ENCODE peak calls at places on chromosomes 4 and X, in five cellular contexts. One of them, this sample, is unnamed.

GRCh38 chr4:158018090-158018808 is 154.6 kb downstream of the GASK1B start:
- DNase-seq in NT2/D1: no peak
- DNase-seq in tibial artery: no peak
- DNase-seq in iris pigment epithelial cell: no peak
- DNase-seq in NCI-H345: no peak
- DNase-seq in this sample: no peak

GRCh38 chr4:75340561-75340960 is 173.6 kb downstream of the RCHY1 start:
- DNase-seq in iris pigment epithelial cell: no peak
- DNase-seq in NCI-H345: no peak
- DNase-seq in NT2/D1: no peak
- DNase-seq in tibial artery: no peak
- DNase-seq in this sample: no peak

GRCh38 chr4:110165382-110166285 is 32.8 kb downstream of the ELOVL6 start:
- DNase-seq in tibial artery: no peak
- DNase-seq in iris pigment epithelial cell: peak
- DNase-seq in NCI-H345: no peak
- DNase-seq in NT2/D1: no peak
- DNase-seq in this sample: peak

GRCh38 chrX:120269379-120270035 is 18.9 kb downstream of the ZBTB33 start:
- DNase-seq in iris pigment epithelial cell: peak
- DNase-seq in NT2/D1: no peak
- DNase-seq in NCI-H345: no peak
- DNase-seq in tibial artery: no peak
- DNase-seq in this sample: no peak

GRCh38 chrX:151004085-151004484 is 20.9 kb downstream of the HMGB3 start:
- DNase-seq in iris pigment epithelial cell: no peak
- DNase-seq in NCI-H345: no peak
- DNase-seq in NT2/D1: no peak
- DNase-seq in tibial artery: no peak
- DNase-seq in this sample: no peak

GRCh38 chrX:25337841-25338240 is 322.1 kb upstream of the ARX start:
- DNase-seq in NCI-H345: no peak
- DNase-seq in NT2/D1: no peak
- DNase-seq in tibial artery: no peak
- DNase-seq in iris pigment epithelial cell: no peak
- DNase-seq in this sample: no peak

GRCh38 chr4:139585468-139585867 is 29.4 kb upstream of the SETD7 start:
- DNase-seq in iris pigment epithelial cell: no peak
- DNase-seq in tibial artery: no peak
- DNase-seq in NCI-H345: no peak
- DNase-seq in NT2/D1: no peak
- DNase-seq in this sample: no peak

GRCh38 chr4:37781134-37781455 is 45.4 kb upstream of the PGM2 start:
- DNase-seq in NT2/D1: no peak
- DNase-seq in tibial artery: no peak
- DNase-seq in iris pigment epithelial cell: no peak
- DNase-seq in NCI-H345: no peak
- DNase-seq in this sample: no peak

GRCh38 chrX:104324871-104325585 is 70.3 kb upstream of the ESX1 start:
- DNase-seq in NT2/D1: no peak
- DNase-seq in tibial artery: no peak
- DNase-seq in iris pigment epithelial cell: peak
- DNase-seq in NCI-H345: no peak
- DNase-seq in this sample: no peak

GRCh38 chr4:117898496-117898895 is 135.8 kb upstream of the NDST3 start:
- DNase-seq in tibial artery: no peak
- DNase-seq in iris pigment epithelial cell: no peak
- DNase-seq in NT2/D1: no peak
- DNase-seq in NCI-H345: no peak
- DNase-seq in this sample: no peak

GRCh38 chr4:83043801-83044407 is 8.9 kb downstream of the COPS4 start:
- DNase-seq in iris pigment epithelial cell: peak
- DNase-seq in NT2/D1: no peak
- DNase-seq in NCI-H345: no peak
- DNase-seq in tibial artery: no peak
- DNase-seq in this sample: no peak

GRCh38 chr4:172716291-172716690 is 452.3 kb upstream of the GALNT7 start:
- DNase-seq in NCI-H345: no peak
- DNase-seq in NT2/D1: no peak
- DNase-seq in iris pigment epithelial cell: no peak
- DNase-seq in tibial artery: no peak
- DNase-seq in this sample: no peak

GRCh38 chr4:147678796-147679549 is 5.0 kb downstream of the PRMT9 start:
- DNase-seq in NT2/D1: no peak
- DNase-seq in iris pigment epithelial cell: peak
- DNase-seq in NCI-H345: no peak
- DNase-seq in tibial artery: no peak
- DNase-seq in this sample: no peak

GRCh38 chr4:93199492-93199891 is 629.1 kb upstream of the ATOH1 start:
- DNase-seq in NCI-H345: peak
- DNase-seq in tibial artery: no peak
- DNase-seq in NT2/D1: peak
- DNase-seq in iris pigment epithelial cell: peak
- DNase-seq in this sample: peak

GRCh38 chrX:39809326-39809725 is 288.4 kb downstream of the BCOR start:
- DNase-seq in tibial artery: no peak
- DNase-seq in iris pigment epithelial cell: peak
- DNase-seq in NCI-H345: no peak
- DNase-seq in NT2/D1: no peak
- DNase-seq in this sample: no peak

GRCh38 chr4:73257995-73258667 is 467 bp downstream of the ANKRD17 start:
- DNase-seq in NCI-H345: no peak
- DNase-seq in NT2/D1: no peak
- DNase-seq in tibial artery: peak
- DNase-seq in iris pigment epithelial cell: peak
- DNase-seq in this sample: peak

GRCh38 chrX:108811891-108812290 is 75.5 kb upstream of the IRS4 start:
- DNase-seq in iris pigment epithelial cell: no peak
- DNase-seq in NT2/D1: no peak
- DNase-seq in NCI-H345: no peak
- DNase-seq in tibial artery: no peak
- DNase-seq in this sample: no peak

GRCh38 chr4:38313999-38314561 is 349.9 kb upstream of the KLF3 start:
- DNase-seq in tibial artery: no peak
- DNase-seq in NT2/D1: no peak
- DNase-seq in iris pigment epithelial cell: peak
- DNase-seq in NCI-H345: no peak
- DNase-seq in this sample: no peak

GRCh38 chr4:27087306-27088045 is 226.8 kb downstream of the STIM2 start:
- DNase-seq in NCI-H345: no peak
- DNase-seq in iris pigment epithelial cell: no peak
- DNase-seq in NT2/D1: peak
- DNase-seq in tibial artery: no peak
- DNase-seq in this sample: no peak

GRCh38 chrX:45851434-45851991 is 650.8 kb upstream of the DIPK2B start:
- DNase-seq in tibial artery: no peak
- DNase-seq in NT2/D1: peak
- DNase-seq in NCI-H345: peak
- DNase-seq in iris pigment epithelial cell: peak
- DNase-seq in this sample: peak

GRCh38 chrX:102651968-102652744 is 873 bp downstream of the GPRASP1 start:
- DNase-seq in iris pigment epithelial cell: peak
- DNase-seq in tibial artery: peak
- DNase-seq in NCI-H345: peak
- DNase-seq in NT2/D1: peak
- DNase-seq in this sample: no peak

GRCh38 chr4:19752600-19752999 is 499.1 kb upstream of the SLIT2 start:
- DNase-seq in NCI-H345: no peak
- DNase-seq in NT2/D1: no peak
- DNase-seq in iris pigment epithelial cell: no peak
- DNase-seq in tibial artery: no peak
- DNase-seq in this sample: no peak

GRCh38 chrX:153557618-153558017 is 40.2 kb downstream of the ATP2B3 start:
- DNase-seq in tibial artery: no peak
- DNase-seq in NCI-H345: no peak
- DNase-seq in NT2/D1: no peak
- DNase-seq in iris pigment epithelial cell: no peak
- DNase-seq in this sample: no peak

GRCh38 chr4:27123050-27123768 is 262.6 kb downstream of the STIM2 start:
- DNase-seq in NT2/D1: peak
- DNase-seq in NCI-H345: no peak
- DNase-seq in tibial artery: peak
- DNase-seq in iris pigment epithelial cell: no peak
- DNase-seq in this sample: no peak

GRCh38 chrX:24081661-24082154 is 27.0 kb downstream of the EIF2S3 start:
- DNase-seq in NT2/D1: peak
- DNase-seq in iris pigment epithelial cell: peak
- DNase-seq in NCI-H345: peak
- DNase-seq in tibial artery: peak
- DNase-seq in this sample: peak

GRCh38 chrX:104270916-104271512 is 16.3 kb upstream of the ESX1 start:
- DNase-seq in NCI-H345: no peak
- DNase-seq in NT2/D1: no peak
- DNase-seq in tibial artery: peak
- DNase-seq in iris pigment epithelial cell: peak
- DNase-seq in this sample: no peak

GRCh38 chr4:99968330-99968729 is 18.3 kb upstream of the H2AZ1 start:
- DNase-seq in NCI-H345: no peak
- DNase-seq in tibial artery: no peak
- DNase-seq in NT2/D1: no peak
- DNase-seq in iris pigment epithelial cell: peak
- DNase-seq in this sample: no peak

GRCh38 chrX:40576291-40576690 is 4.5 kb upstream of the ATP6AP2 start:
- DNase-seq in tibial artery: no peak
- DNase-seq in NCI-H345: no peak
- DNase-seq in iris pigment epithelial cell: no peak
- DNase-seq in NT2/D1: no peak
- DNase-seq in this sample: no peak

GRCh38 chr4:100497729-100498250 is 20.0 kb downstream of the EMCN start:
- DNase-seq in NT2/D1: no peak
- DNase-seq in iris pigment epithelial cell: peak
- DNase-seq in tibial artery: no peak
- DNase-seq in NCI-H345: no peak
- DNase-seq in this sample: no peak

GRCh38 chr4:1405249-1405635 is 1.0 kb downstream of the NKX1-1 start:
- DNase-seq in tibial artery: no peak
- DNase-seq in iris pigment epithelial cell: no peak
- DNase-seq in NT2/D1: no peak
- DNase-seq in NCI-H345: no peak
- DNase-seq in this sample: no peak

GRCh38 chrX:22950278-22951266 is 49.2 kb upstream of the DDX53 start:
- DNase-seq in NT2/D1: no peak
- DNase-seq in iris pigment epithelial cell: peak
- DNase-seq in NCI-H345: no peak
- DNase-seq in tibial artery: no peak
- DNase-seq in this sample: no peak

GRCh38 chr4:100367451-100367850 is 150.4 kb downstream of the EMCN start:
- DNase-seq in tibial artery: no peak
- DNase-seq in iris pigment epithelial cell: peak
- DNase-seq in NT2/D1: no peak
- DNase-seq in NCI-H345: no peak
- DNase-seq in this sample: no peak

GRCh38 chr4:109412805-109413204 is 20.8 kb upstream of the SEC24B start:
- DNase-seq in NCI-H345: no peak
- DNase-seq in NT2/D1: no peak
- DNase-seq in iris pigment epithelial cell: no peak
- DNase-seq in tibial artery: no peak
- DNase-seq in this sample: no peak

GRCh38 chrX:13658602-13659001 is 5.7 kb downstream of the TCEANC start:
- DNase-seq in iris pigment epithelial cell: peak
- DNase-seq in tibial artery: no peak
- DNase-seq in NT2/D1: no peak
- DNase-seq in NCI-H345: peak
- DNase-seq in this sample: peak

GRCh38 chr4:147336252-147336651 is 144.6 kb upstream of the EDNRA start:
- DNase-seq in tibial artery: no peak
- DNase-seq in NCI-H345: no peak
- DNase-seq in NT2/D1: no peak
- DNase-seq in iris pigment epithelial cell: peak
- DNase-seq in this sample: no peak

GRCh38 chr4:87042986-87043820 is 108.4 kb downstream of the AFF1 start:
- DNase-seq in NT2/D1: no peak
- DNase-seq in tibial artery: no peak
- DNase-seq in NCI-H345: no peak
- DNase-seq in iris pigment epithelial cell: no peak
- DNase-seq in this sample: no peak

GRCh38 chr4:42710329-42710728 is 53.4 kb upstream of the ATP8A1 start:
- DNase-seq in tibial artery: no peak
- DNase-seq in NCI-H345: no peak
- DNase-seq in iris pigment epithelial cell: no peak
- DNase-seq in NT2/D1: no peak
- DNase-seq in this sample: peak